ENCODE peak calls at places on chromosome X, in five cellular contexts. V is HCT116, S is K562, F is GM12878, G is H1. M is an unnamed sample.

GRCh38 chrX:80216086-80216485 is 201.5 kb downstream of the TBX22 start:
- DNase-seq in F (no peak), G (no peak), V (no peak), S (no peak), M (no peak)

GRCh38 chrX:52353838-52354237 is 15.0 kb upstream of the XAGE2 start:
- DNase-seq in S (no peak), G (no peak), F (no peak), V (no peak), M (no peak)

GRCh38 chrX:11309220-11309619 is 16.0 kb downstream of the AMELX start:
- DNase-seq in F (no peak), V (no peak), S (no peak), G (no peak), M (peak)

GRCh38 chrX:39242187-39242586 is 440.9 kb downstream of the MID1IP1 start:
- DNase-seq in F (no peak), V (peak), S (peak), G (no peak), M (peak)

GRCh38 chrX:148582353-148582752 is 81.9 kb downstream of the AFF2 start:
- DNase-seq in G (no peak), F (no peak), S (no peak), V (no peak), M (no peak)

GRCh38 chrX:15335135-15336022 is at the start of gene PIGA:
- DNase-seq in G (peak), S (peak), F (peak), V (peak), M (peak)

GRCh38 chrX:44898411-44899221 is 25.6 kb downstream of the KDM6A start:
- DNase-seq in V (no peak), G (peak), F (no peak), S (no peak), M (no peak)

GRCh38 chrX:2664497-2664896 is 26.6 kb upstream of the CD99 start:
- DNase-seq in F (no peak), V (no peak), S (no peak), G (no peak), M (no peak)

GRCh38 chrX:106742193-106742592 is 15.7 kb downstream of the RNF128 start:
- DNase-seq in S (no peak), G (no peak), V (no peak), F (no peak), M (no peak)

GRCh38 chrX:9456250-9457074 is 8.4 kb upstream of the TBL1X start:
- DNase-seq in V (no peak), G (no peak), F (no peak), S (no peak), M (no peak)

GRCh38 chrX:10533686-10534365 is 86.6 kb downstream of the MID1 start:
- DNase-seq in S (no peak), F (no peak), G (no peak), V (no peak), M (no peak)

GRCh38 chrX:119069128-119069527 is 3.7 kb upstream of the CT47C1 start:
- DNase-seq in V (no peak), F (no peak), S (no peak), G (no peak), M (no peak)

GRCh38 chrX:19683817-19684216 is 168.5 kb upstream of the MAP3K15 start:
- DNase-seq in V (no peak), G (no peak), S (no peak), F (no peak), M (no peak)

DNA sequence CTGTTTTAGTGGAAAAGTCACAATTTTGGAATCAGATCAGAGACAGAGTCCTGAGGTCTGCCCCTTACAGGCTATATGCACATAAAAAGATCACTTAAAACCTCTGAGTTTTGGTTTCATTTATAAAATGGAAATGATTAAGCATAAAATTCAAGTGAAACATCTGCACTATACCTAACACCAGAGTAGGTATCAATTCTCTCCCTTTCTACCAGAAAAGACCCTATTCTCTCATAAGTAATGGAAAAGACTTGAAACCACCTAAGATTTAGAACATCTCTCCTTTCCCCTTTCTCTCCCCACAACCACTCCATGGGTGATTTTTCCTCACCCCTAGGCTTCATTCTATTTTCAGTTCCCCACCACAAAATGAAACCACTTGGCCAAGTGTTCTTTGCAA is 907 bp downstream of the LHFPL1 start:
- DNase-seq in S (no peak), F (no peak), G (no peak), V (no peak), M (no peak)
- TF ChIP-seq JUND in S (no peak), F (no peak), G (no peak), V (no peak), M (no peak)

GRCh38 chrX:74536142-74537010 is 78.0 kb downstream of the RLIM start:
- DNase-seq in F (no peak), V (no peak), G (peak), S (peak), M (peak)
- TF ChIP-seq JUND in F (no peak), V (no peak), G (no peak), S (no peak), M (no peak)

GRCh38 chrX:150363561-150364346 is 637 bp downstream of the MAMLD1 start:
- DNase-seq in V (no peak), S (no peak), G (peak), F (no peak), M (no peak)
- TF ChIP-seq JUND in V (no peak), S (no peak), G (no peak), F (no peak), M (no peak)

DNA sequence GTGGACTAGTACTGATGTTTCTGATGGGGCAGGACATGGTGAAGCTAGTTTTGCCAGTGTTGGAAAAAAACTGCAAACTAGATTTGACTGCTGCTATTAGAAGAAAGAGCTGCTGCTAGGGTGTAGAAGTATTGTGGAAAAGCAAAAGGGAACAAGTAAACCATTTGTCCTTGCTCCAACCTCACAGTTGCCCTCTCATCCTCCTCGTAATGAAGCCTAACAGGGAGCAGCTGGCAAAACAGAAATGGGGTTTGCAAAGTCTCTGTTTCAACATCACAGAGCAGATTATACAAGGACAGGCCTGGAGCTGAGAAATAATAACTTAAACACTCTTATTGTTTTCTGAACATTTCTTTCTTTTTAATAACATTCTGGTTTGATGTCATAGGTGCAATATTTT is 346.2 kb downstream of the MAGEB5 start:
- DNase-seq in G (no peak), F (no peak), V (no peak), S (no peak), M (no peak)
- TF ChIP-seq JUND in G (no peak), F (no peak), V (no peak), S (no peak), M (no peak)

GRCh38 chrX:66553973-66554372 is 84.9 kb downstream of the EDA2R start:
- DNase-seq in S (no peak), V (no peak), G (no peak), F (no peak), M (no peak)
- TF ChIP-seq JUND in S (no peak), V (no peak), G (no peak), F (no peak), M (no peak)

DNA sequence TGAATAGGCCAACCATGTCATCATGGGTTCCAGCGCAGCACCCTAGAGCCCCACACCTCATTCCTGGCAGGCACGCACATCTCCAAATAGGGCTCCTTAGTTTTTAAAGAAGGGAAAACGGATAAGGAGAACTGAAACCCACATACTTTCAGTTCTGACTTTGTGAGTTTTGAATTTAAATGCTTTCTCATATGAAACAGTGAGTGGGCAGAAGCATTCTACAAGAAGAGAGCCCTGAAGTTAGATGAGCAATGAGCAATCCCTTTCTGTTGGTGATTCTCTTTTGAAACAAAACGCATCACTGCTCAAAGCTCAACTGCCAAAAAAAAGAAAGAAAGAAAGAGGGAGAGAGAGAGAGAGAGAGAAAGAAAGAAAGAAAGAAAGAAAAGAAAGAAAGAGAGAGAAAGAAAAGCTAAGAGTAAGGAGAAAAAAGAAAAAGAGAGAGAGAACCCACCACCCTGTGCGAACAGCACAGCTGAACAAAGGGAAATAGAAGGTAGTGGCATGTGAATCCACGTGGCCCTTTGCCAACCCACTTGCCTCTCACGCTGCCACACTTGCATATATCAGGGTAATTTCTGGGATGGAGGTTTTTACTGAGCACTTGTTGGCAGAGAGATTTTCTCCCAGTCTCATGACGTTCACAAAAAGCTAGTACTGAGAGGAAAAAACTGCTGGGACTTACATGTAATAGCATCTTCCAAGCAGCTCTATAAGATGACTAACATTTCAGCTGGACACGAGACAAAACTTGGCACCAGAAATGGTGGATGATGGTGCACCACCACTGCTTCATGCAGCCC is 31.0 kb downstream of the TMSB4X start:
- DNase-seq in G (no peak), S (no peak), F (peak), V (no peak), M (no peak)
- TF ChIP-seq JUND in G (no peak), S (no peak), F (peak), V (no peak), M (no peak)

GRCh38 chrX:95318882-95319281 is 1365.8 kb upstream of the DIAPH2 start:
- DNase-seq in V (no peak), G (no peak), S (peak), F (no peak), M (no peak)
- TF ChIP-seq JUND in V (no peak), G (no peak), S (no peak), F (no peak), M (no peak)

GRCh38 chrX:41108007-41108683 is 22.9 kb downstream of the USP9X start:
- DNase-seq in V (no peak), G (no peak), S (no peak), F (no peak), M (no peak)

GRCh38 chrX:41105005-41105404 is 19.8 kb downstream of the USP9X start:
- DNase-seq in F (no peak), V (no peak), S (no peak), G (no peak), M (no peak)

GRCh38 chrX:41110801-41111625 is 25.8 kb downstream of the USP9X start:
- DNase-seq in V (no peak), G (no peak), S (no peak), F (no peak), M (no peak)

GRCh38 chrX:41108684-41109205 is 23.5 kb downstream of the USP9X start:
- DNase-seq in V (no peak), F (no peak), G (no peak), S (no peak), M (no peak)
- TF ChIP-seq JUND in V (no peak), F (no peak), G (no peak), S (no peak), M (no peak)

GRCh38 chrX:46837543-46838481 is 969 bp downstream of the RP2 start:
- DNase-seq in V (no peak), S (no peak), F (no peak), G (no peak), M (no peak)
- TF ChIP-seq JUND in V (no peak), S (no peak), F (no peak), G (no peak), M (no peak)

M was measured in T47D.